ENCODE peak calls at places on chromosome 17, in six cellular contexts. One of them, this sample, is unnamed.

GRCh38 chr17:52024296-52024870 is 134.1 kb downstream of the CA10 start:
- DNase-seq in ovary: peak; percentile 24
- DNase-seq in neural progenitor cell: no peak
- DNase-seq in body of pancreas: no peak
- DNase-seq in fibroblast of lung: no peak
- DNase-seq in effector memory CD4-positive, alpha-beta T cell: no peak
- DNase-seq in this sample: no peak

GRCh38 chr17:58156839-58157803 is 8.9 kb downstream of the OR4D1 start:
- DNase-seq in ovary: no peak
- DNase-seq in neural progenitor cell: peak; percentile 77
- DNase-seq in body of pancreas: peak; percentile 28
- DNase-seq in fibroblast of lung: no peak
- DNase-seq in effector memory CD4-positive, alpha-beta T cell: peak; percentile 17
- DNase-seq in this sample: peak; percentile 79

GRCh38 chr17:80951121-80952090 is 40.2 kb upstream of the CHMP6 start:
- DNase-seq in ovary: no peak
- DNase-seq in effector memory CD4-positive, alpha-beta T cell: no peak
- DNase-seq in fibroblast of lung: no peak
- DNase-seq in body of pancreas: no peak
- DNase-seq in neural progenitor cell: no peak
- DNase-seq in this sample: peak; percentile 54

GRCh38 chr17:57174591-57174990 is 81.7 kb upstream of the MSI2 start:
- DNase-seq in effector memory CD4-positive, alpha-beta T cell: no peak
- DNase-seq in fibroblast of lung: no peak
- DNase-seq in ovary: no peak
- DNase-seq in neural progenitor cell: no peak
- DNase-seq in body of pancreas: no peak
- DNase-seq in this sample: no peak

GRCh38 chr17:7184091-7184488 is 4.9 kb upstream of the ASGR1 start:
- DNase-seq in ovary: no peak
- DNase-seq in body of pancreas: peak; percentile 85
- DNase-seq in fibroblast of lung: no peak
- DNase-seq in neural progenitor cell: no peak
- DNase-seq in effector memory CD4-positive, alpha-beta T cell: no peak
- DNase-seq in this sample: no peak

GRCh38 chr17:44084131-44084538 is 13.6 kb downstream of the G6PC3 start:
- DNase-seq in fibroblast of lung: no peak
- DNase-seq in ovary: no peak
- DNase-seq in neural progenitor cell: peak; percentile 64
- DNase-seq in effector memory CD4-positive, alpha-beta T cell: no peak
- DNase-seq in body of pancreas: peak; percentile 31
- DNase-seq in this sample: no peak

GRCh38 chr17:2058521-2059124 is 3.7 kb downstream of the HIC1 start:
- DNase-seq in body of pancreas: peak; percentile 81
- DNase-seq in effector memory CD4-positive, alpha-beta T cell: peak; percentile 37
- DNase-seq in ovary: peak; percentile 84
- DNase-seq in neural progenitor cell: no peak
- DNase-seq in fibroblast of lung: peak; percentile 81
- DNase-seq in this sample: peak; percentile 89

GRCh38 chr17:35185849-35186248 is 8.3 kb downstream of the SLC35G3 start:
- DNase-seq in ovary: no peak
- DNase-seq in body of pancreas: no peak
- DNase-seq in fibroblast of lung: no peak
- DNase-seq in neural progenitor cell: no peak
- DNase-seq in effector memory CD4-positive, alpha-beta T cell: no peak
- DNase-seq in this sample: no peak

GRCh38 chr17:79789943-79790804 is 6.7 kb downstream of the CBX8 start:
- DNase-seq in effector memory CD4-positive, alpha-beta T cell: no peak
- DNase-seq in ovary: peak; percentile 64
- DNase-seq in body of pancreas: peak; percentile 62
- DNase-seq in fibroblast of lung: no peak
- DNase-seq in neural progenitor cell: peak; percentile 84
- DNase-seq in this sample: no peak

GRCh38 chr17:35161281-35161761 is 13.7 kb downstream of the UNC45B start:
- DNase-seq in body of pancreas: no peak
- DNase-seq in fibroblast of lung: no peak
- DNase-seq in effector memory CD4-positive, alpha-beta T cell: no peak
- DNase-seq in ovary: no peak
- DNase-seq in neural progenitor cell: no peak
- DNase-seq in this sample: no peak

GRCh38 chr17:18039535-18040286 is 503 bp downstream of the GID4 start:
- DNase-seq in fibroblast of lung: no peak
- DNase-seq in neural progenitor cell: peak; percentile 78
- DNase-seq in effector memory CD4-positive, alpha-beta T cell: peak; percentile 8
- DNase-seq in body of pancreas: no peak
- DNase-seq in ovary: peak; percentile 41
- DNase-seq in this sample: peak; percentile 38

GRCh38 chr17:72388765-72389473 is 268.1 kb downstream of the SOX9 start:
- DNase-seq in ovary: no peak
- DNase-seq in effector memory CD4-positive, alpha-beta T cell: no peak
- DNase-seq in fibroblast of lung: peak; percentile 33
- DNase-seq in body of pancreas: no peak
- DNase-seq in neural progenitor cell: no peak
- DNase-seq in this sample: no peak

GRCh38 chr17:35052780-35053179 is 10.7 kb downstream of the RFFL start:
- DNase-seq in neural progenitor cell: no peak
- DNase-seq in fibroblast of lung: no peak
- DNase-seq in effector memory CD4-positive, alpha-beta T cell: no peak
- DNase-seq in body of pancreas: no peak
- DNase-seq in ovary: no peak
- DNase-seq in this sample: no peak

GRCh38 chr17:69232650-69233049 is 4.0 kb upstream of the ABCA10 start:
- DNase-seq in body of pancreas: no peak
- DNase-seq in neural progenitor cell: no peak
- DNase-seq in effector memory CD4-positive, alpha-beta T cell: no peak
- DNase-seq in fibroblast of lung: no peak
- DNase-seq in ovary: no peak
- DNase-seq in this sample: no peak

GRCh38 chr17:64630309-64631223 is 31.5 kb downstream of the SMURF2 start:
- DNase-seq in fibroblast of lung: no peak
- DNase-seq in effector memory CD4-positive, alpha-beta T cell: no peak
- DNase-seq in ovary: no peak
- DNase-seq in body of pancreas: no peak
- DNase-seq in neural progenitor cell: no peak
- DNase-seq in this sample: no peak

GRCh38 chr17:53490447-53490968 is 332.2 kb upstream of the KIF2B start:
- DNase-seq in effector memory CD4-positive, alpha-beta T cell: no peak
- DNase-seq in body of pancreas: no peak
- DNase-seq in fibroblast of lung: no peak
- DNase-seq in neural progenitor cell: no peak
- DNase-seq in ovary: no peak
- DNase-seq in this sample: no peak

GRCh38 chr17:2709173-2709661 is 2.3 kb downstream of the CLUH start:
- DNase-seq in neural progenitor cell: no peak
- DNase-seq in body of pancreas: peak; percentile 90
- DNase-seq in fibroblast of lung: no peak
- DNase-seq in ovary: peak; percentile 35
- DNase-seq in effector memory CD4-positive, alpha-beta T cell: no peak
- DNase-seq in this sample: peak; percentile 87

GRCh38 chr17:32567086-32567485 is 80.3 kb downstream of the CDK5R1 start:
- DNase-seq in neural progenitor cell: no peak
- DNase-seq in fibroblast of lung: no peak
- DNase-seq in body of pancreas: no peak
- DNase-seq in effector memory CD4-positive, alpha-beta T cell: no peak
- DNase-seq in ovary: no peak
- DNase-seq in this sample: no peak

GRCh38 chr17:41984454-41984853 is 17.9 kb downstream of the CNP start:
- DNase-seq in effector memory CD4-positive, alpha-beta T cell: no peak
- DNase-seq in ovary: no peak
- DNase-seq in body of pancreas: no peak
- DNase-seq in neural progenitor cell: no peak
- DNase-seq in fibroblast of lung: no peak
- DNase-seq in this sample: peak; percentile 27

GRCh38 chr17:79777844-79778503 is at the start of gene CBX2:
- DNase-seq in body of pancreas: peak; percentile 83
- DNase-seq in neural progenitor cell: peak; percentile 94
- DNase-seq in fibroblast of lung: peak; percentile 55
- DNase-seq in effector memory CD4-positive, alpha-beta T cell: peak; percentile 69
- DNase-seq in ovary: peak; percentile 87
- DNase-seq in this sample: peak; percentile 94

GRCh38 chr17:17886253-17886652 is 49.5 kb upstream of the SREBF1 start:
- DNase-seq in body of pancreas: no peak
- DNase-seq in fibroblast of lung: no peak
- DNase-seq in neural progenitor cell: no peak
- DNase-seq in effector memory CD4-positive, alpha-beta T cell: no peak
- DNase-seq in ovary: no peak
- DNase-seq in this sample: no peak

GRCh38 chr17:58224315-58224714 is 5.3 kb upstream of the MKS1 start:
- DNase-seq in body of pancreas: no peak
- DNase-seq in fibroblast of lung: peak; percentile 11
- DNase-seq in effector memory CD4-positive, alpha-beta T cell: no peak
- DNase-seq in ovary: no peak
- DNase-seq in neural progenitor cell: no peak
- DNase-seq in this sample: no peak

GRCh38 chr17:4960279-4960922 is 7.2 kb downstream of the SPAG7 start:
- DNase-seq in body of pancreas: no peak
- DNase-seq in ovary: no peak
- DNase-seq in neural progenitor cell: no peak
- DNase-seq in fibroblast of lung: no peak
- DNase-seq in effector memory CD4-positive, alpha-beta T cell: no peak
- DNase-seq in this sample: no peak

GRCh38 chr17:40765657-40766056 is 6.3 kb downstream of the KRT26 start:
- DNase-seq in neural progenitor cell: no peak
- DNase-seq in body of pancreas: no peak
- DNase-seq in fibroblast of lung: no peak
- DNase-seq in effector memory CD4-positive, alpha-beta T cell: no peak
- DNase-seq in ovary: no peak
- DNase-seq in this sample: no peak

GRCh38 chr17:40763752-40764151 is 8.2 kb downstream of the KRT26 start:
- DNase-seq in neural progenitor cell: no peak
- DNase-seq in ovary: no peak
- DNase-seq in fibroblast of lung: no peak
- DNase-seq in effector memory CD4-positive, alpha-beta T cell: no peak
- DNase-seq in body of pancreas: no peak
- DNase-seq in this sample: no peak

GRCh38 chr17:40755231-40755630 is at the start of gene KRT25:
- DNase-seq in body of pancreas: no peak
- DNase-seq in fibroblast of lung: no peak
- DNase-seq in neural progenitor cell: no peak
- DNase-seq in ovary: no peak
- DNase-seq in effector memory CD4-positive, alpha-beta T cell: no peak
- DNase-seq in this sample: no peak

DNA sequence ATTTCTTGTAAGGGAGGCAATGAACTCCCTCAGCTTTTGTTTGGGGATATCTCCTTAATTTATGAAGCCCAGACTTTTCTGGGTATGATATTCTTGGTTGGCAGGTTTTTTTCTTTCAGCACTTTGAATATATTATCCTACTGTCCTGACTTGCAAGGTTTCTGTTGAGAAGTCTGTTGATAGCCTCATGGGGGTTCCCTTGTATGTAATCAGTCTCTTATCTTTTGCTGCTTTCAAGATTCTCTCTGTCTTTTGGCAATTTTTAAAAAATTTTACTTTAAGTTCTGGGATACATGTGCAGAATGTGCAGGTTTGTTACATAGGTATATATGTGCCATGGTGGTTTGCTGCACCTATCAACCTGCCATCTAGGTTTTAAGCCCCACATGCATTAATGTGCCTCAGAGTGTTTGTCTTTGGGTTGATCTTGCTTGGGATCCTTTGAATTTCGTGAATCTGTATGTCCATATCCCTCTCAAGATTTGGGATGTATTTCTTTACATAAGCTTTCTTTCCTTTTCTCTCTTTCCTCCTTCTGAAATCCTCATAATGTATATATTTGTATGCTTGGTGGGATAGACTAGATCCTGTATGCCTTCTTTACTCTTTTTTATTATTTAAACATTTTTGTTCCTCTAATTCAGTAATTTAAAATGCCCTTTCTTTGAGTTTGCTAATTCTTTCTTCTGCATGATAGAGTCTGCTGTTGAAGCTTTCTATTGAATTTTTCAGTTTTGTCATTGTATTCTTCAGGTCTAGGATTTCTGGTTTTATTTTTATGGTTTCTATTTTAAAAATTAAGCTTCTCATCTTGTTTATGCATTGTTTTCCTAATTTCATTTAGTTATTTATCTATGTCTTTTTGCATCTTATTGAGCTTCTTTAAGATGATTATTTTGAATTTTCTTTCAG is 5.2 kb upstream of the KRT25 start:
- DNase-seq in fibroblast of lung: no peak
- DNase-seq in neural progenitor cell: no peak
- DNase-seq in ovary: no peak
- DNase-seq in effector memory CD4-positive, alpha-beta T cell: no peak
- DNase-seq in body of pancreas: no peak
- DNase-seq in this sample: no peak
- H3K9me3 ChIP-seq in fibroblast of lung: no peaks in the 10 kb centered on the region
- H3K9me3 ChIP-seq in neural progenitor cell: peaks cover 20% of the 10 kb centered on the region
- H3K9me3 ChIP-seq in ovary: peaks cover 4% of the 10 kb centered on the region
- H3K9me3 ChIP-seq in effector memory CD4-positive, alpha-beta T cell: no peaks in the 10 kb centered on the region
- H3K9me3 ChIP-seq in body of pancreas: no peaks in the 10 kb centered on the region
- H3K9me3 ChIP-seq in this sample: no peaks in the 10 kb centered on the region

GRCh38 chr17:8488931-8489330 is 53.2 kb downstream of the NDEL1 start:
- DNase-seq in body of pancreas: peak; percentile 26
- DNase-seq in neural progenitor cell: no peak
- DNase-seq in fibroblast of lung: peak; percentile 93
- DNase-seq in effector memory CD4-positive, alpha-beta T cell: no peak
- DNase-seq in ovary: no peak
- DNase-seq in this sample: peak; percentile 57

GRCh38 chr17:8489841-8490240 is 54.2 kb downstream of the NDEL1 start:
- DNase-seq in ovary: no peak
- DNase-seq in neural progenitor cell: no peak
- DNase-seq in effector memory CD4-positive, alpha-beta T cell: no peak
- DNase-seq in body of pancreas: no peak
- DNase-seq in fibroblast of lung: no peak
- DNase-seq in this sample: no peak

GRCh38 chr17:8487130-8487645 is 51.5 kb downstream of the NDEL1 start:
- DNase-seq in ovary: no peak
- DNase-seq in fibroblast of lung: no peak
- DNase-seq in body of pancreas: no peak
- DNase-seq in effector memory CD4-positive, alpha-beta T cell: no peak
- DNase-seq in neural progenitor cell: no peak
- DNase-seq in this sample: no peak

GRCh38 chr17:8490256-8491023 is 54.8 kb downstream of the NDEL1 start:
- DNase-seq in ovary: no peak
- DNase-seq in effector memory CD4-positive, alpha-beta T cell: no peak
- DNase-seq in fibroblast of lung: no peak
- DNase-seq in body of pancreas: no peak
- DNase-seq in neural progenitor cell: no peak
- DNase-seq in this sample: no peak

GRCh38 chr17:8488491-8488890 is 52.8 kb downstream of the NDEL1 start:
- DNase-seq in body of pancreas: no peak
- DNase-seq in effector memory CD4-positive, alpha-beta T cell: no peak
- DNase-seq in neural progenitor cell: no peak
- DNase-seq in ovary: no peak
- DNase-seq in fibroblast of lung: no peak
- DNase-seq in this sample: no peak
- H3K27ac ChIP-seq in body of pancreas: no peak overlapping the region
- H3K27ac ChIP-seq in effector memory CD4-positive, alpha-beta T cell: no peak overlapping the region
- H3K27ac ChIP-seq in neural progenitor cell: no peak overlapping the region
- H3K27ac ChIP-seq in ovary: no peak overlapping the region
- H3K27ac ChIP-seq in fibroblast of lung: peak overlapping the region; percentile 75
- H3K27ac ChIP-seq in this sample: no peak overlapping the region

GRCh38 chr17:60495260-60495659 is 30.8 kb downstream of the APPBP2 start:
- DNase-seq in ovary: no peak
- DNase-seq in fibroblast of lung: no peak
- DNase-seq in body of pancreas: no peak
- DNase-seq in effector memory CD4-positive, alpha-beta T cell: no peak
- DNase-seq in neural progenitor cell: no peak
- DNase-seq in this sample: no peak
- H3K9me3 ChIP-seq in ovary: peaks cover 6% of the 10 kb centered on the region
- H3K9me3 ChIP-seq in fibroblast of lung: no peaks in the 10 kb centered on the region
- H3K9me3 ChIP-seq in body of pancreas: no peaks in the 10 kb centered on the region
- H3K9me3 ChIP-seq in effector memory CD4-positive, alpha-beta T cell: no peaks in the 10 kb centered on the region
- H3K9me3 ChIP-seq in neural progenitor cell: peaks cover 7% of the 10 kb centered on the region
- H3K9me3 ChIP-seq in this sample: no peaks in the 10 kb centered on the region

GRCh38 chr17:82665226-82665625 is 17.0 kb upstream of the WDR45B start:
- DNase-seq in body of pancreas: no peak
- DNase-seq in ovary: no peak
- DNase-seq in neural progenitor cell: no peak
- DNase-seq in fibroblast of lung: no peak
- DNase-seq in effector memory CD4-positive, alpha-beta T cell: no peak
- DNase-seq in this sample: no peak
- H3K27ac ChIP-seq in body of pancreas: no peak overlapping the region
- H3K27ac ChIP-seq in ovary: no peak overlapping the region
- H3K27ac ChIP-seq in neural progenitor cell: no peak overlapping the region
- H3K27ac ChIP-seq in fibroblast of lung: no peak overlapping the region
- H3K27ac ChIP-seq in effector memory CD4-positive, alpha-beta T cell: no peak overlapping the region
- H3K27ac ChIP-seq in this sample: no peak overlapping the region